ENCODE peak calls at places on chromosome 13, in six cellular contexts. One of them, this sample, is unnamed.

GRCh38 chr13:84661718-84662117 is 779.4 kb upstream of the SLITRK1 start:
- DNase-seq in H1: no peak
- DNase-seq in GM12891: no peak
- DNase-seq in GM12878: no peak
- DNase-seq in HepG2: no peak
- DNase-seq in K562: no peak
- DNase-seq in this sample: no peak

GRCh38 chr13:85266771-85267170 is 532.4 kb downstream of the SLITRK6 start:
- DNase-seq in K562: no peak
- DNase-seq in GM12891: no peak
- DNase-seq in HepG2: no peak
- DNase-seq in GM12878: no peak
- DNase-seq in H1: no peak
- DNase-seq in this sample: no peak

GRCh38 chr13:23934481-23934880 is 37.2 kb upstream of the C1QTNF9B start:
- DNase-seq in K562: no peak
- DNase-seq in HepG2: no peak
- DNase-seq in H1: no peak
- DNase-seq in GM12891: no peak
- DNase-seq in GM12878: no peak
- DNase-seq in this sample: no peak

GRCh38 chr13:114235697-114236096 is 1.0 kb downstream of the CDC16 start:
- DNase-seq in HepG2: peak
- DNase-seq in H1: no peak
- DNase-seq in K562: no peak
- DNase-seq in GM12878: no peak
- DNase-seq in GM12891: no peak
- DNase-seq in this sample: no peak

GRCh38 chr13:98080280-98080679 is 62.6 kb upstream of the FARP1 start:
- DNase-seq in GM12891: no peak
- DNase-seq in HepG2: no peak
- DNase-seq in GM12878: no peak
- DNase-seq in K562: no peak
- DNase-seq in H1: no peak
- DNase-seq in this sample: no peak

GRCh38 chr13:42836930-42837329 is 55.5 kb downstream of the FAM216B start:
- DNase-seq in K562: no peak
- DNase-seq in GM12878: no peak
- DNase-seq in H1: no peak
- DNase-seq in GM12891: no peak
- DNase-seq in HepG2: no peak
- DNase-seq in this sample: no peak

GRCh38 chr13:52804202-52804641 is 44.2 kb downstream of the PCDH8 start:
- DNase-seq in H1: no peak
- DNase-seq in GM12891: no peak
- DNase-seq in HepG2: no peak
- DNase-seq in GM12878: no peak
- DNase-seq in K562: no peak
- DNase-seq in this sample: no peak

GRCh38 chr13:50691682-50692263 is 151.7 kb downstream of the DLEU7 start:
- DNase-seq in GM12891: no peak
- DNase-seq in K562: no peak
- DNase-seq in H1: no peak
- DNase-seq in GM12878: no peak
- DNase-seq in HepG2: no peak
- DNase-seq in this sample: no peak

GRCh38 chr13:110339263-110339662 is 32.2 kb downstream of the COL4A2 start:
- DNase-seq in HepG2: no peak
- DNase-seq in GM12878: no peak
- DNase-seq in H1: no peak
- DNase-seq in GM12891: no peak
- DNase-seq in K562: no peak
- DNase-seq in this sample: no peak

GRCh38 chr13:71867101-71867814 is at the start of gene DACH1:
- DNase-seq in H1: peak
- DNase-seq in HepG2: peak
- DNase-seq in K562: no peak
- DNase-seq in GM12878: no peak
- DNase-seq in GM12891: peak
- DNase-seq in this sample: peak

GRCh38 chr13:27628081-27628480 is 6.4 kb downstream of the POLR1D start:
- DNase-seq in H1: no peak
- DNase-seq in HepG2: no peak
- DNase-seq in GM12878: no peak
- DNase-seq in GM12891: no peak
- DNase-seq in K562: no peak
- DNase-seq in this sample: no peak

GRCh38 chr13:55571237-55571867 is 1569.4 kb upstream of the PRR20A start:
- DNase-seq in HepG2: no peak
- DNase-seq in K562: no peak
- DNase-seq in GM12891: no peak
- DNase-seq in H1: no peak
- DNase-seq in GM12878: no peak
- DNase-seq in this sample: no peak

GRCh38 chr13:39036212-39036611 is 1.7 kb downstream of the PROSER1 start:
- DNase-seq in K562: no peak
- DNase-seq in H1: no peak
- DNase-seq in GM12891: no peak
- DNase-seq in HepG2: peak
- DNase-seq in GM12878: no peak
- DNase-seq in this sample: no peak

GRCh38 chr13:36981156-36981743 is 17.9 kb downstream of the ALG5 start:
- DNase-seq in GM12878: no peak
- DNase-seq in H1: no peak
- DNase-seq in K562: peak
- DNase-seq in GM12891: no peak
- DNase-seq in HepG2: peak
- DNase-seq in this sample: no peak

GRCh38 chr13:32316030-32316344 is 679 bp downstream of the BRCA2 start:
- DNase-seq in GM12891: peak
- DNase-seq in H1: no peak
- DNase-seq in K562: no peak
- DNase-seq in GM12878: peak
- DNase-seq in HepG2: no peak
- DNase-seq in this sample: peak

GRCh38 chr13:92510416-92510815 is 716.2 kb upstream of the GPC6 start:
- DNase-seq in H1: no peak
- DNase-seq in GM12891: no peak
- DNase-seq in K562: no peak
- DNase-seq in HepG2: no peak
- DNase-seq in GM12878: no peak
- DNase-seq in this sample: no peak

GRCh38 chr13:45108716-45109706 is 11.3 kb upstream of the GTF2F2 start:
- DNase-seq in GM12878: peak
- DNase-seq in HepG2: no peak
- DNase-seq in K562: no peak
- DNase-seq in GM12891: no peak
- DNase-seq in H1: peak
- DNase-seq in this sample: no peak

GRCh38 chr13:36998624-36999041 is 507 bp downstream of the ALG5 start:
- DNase-seq in HepG2: no peak
- DNase-seq in K562: peak
- DNase-seq in GM12891: no peak
- DNase-seq in H1: peak
- DNase-seq in GM12878: no peak
- DNase-seq in this sample: peak

GRCh38 chr13:90686438-90686837 is 661.0 kb upstream of the MIR17HG start:
- DNase-seq in GM12878: no peak
- DNase-seq in GM12891: no peak
- DNase-seq in H1: no peak
- DNase-seq in HepG2: no peak
- DNase-seq in K562: no peak
- DNase-seq in this sample: no peak
- TF ChIP-seq TAF1 in GM12878: no peak
- TF ChIP-seq TAF1 in GM12891: no peak
- TF ChIP-seq TAF1 in H1: no peak
- TF ChIP-seq TAF1 in HepG2: no peak
- TF ChIP-seq TAF1 in K562: no peak
- TF ChIP-seq TAF1 in this sample: no peak

GRCh38 chr13:112181336-112182051 is 114.5 kb downstream of the SOX1 start:
- DNase-seq in K562: no peak
- DNase-seq in GM12891: no peak
- DNase-seq in GM12878: no peak
- DNase-seq in HepG2: no peak
- DNase-seq in H1: no peak
- DNase-seq in this sample: no peak
- TF ChIP-seq POLR2AphosphoS5 in K562: no peak
- TF ChIP-seq POLR2AphosphoS5 in GM12891: no peak
- TF ChIP-seq POLR2AphosphoS5 in GM12878: no peak
- TF ChIP-seq POLR2AphosphoS5 in HepG2: no peak
- TF ChIP-seq POLR2AphosphoS5 in H1: no peak
- TF ChIP-seq POLR2AphosphoS5 in this sample: no peak

GRCh38 chr13:47999973-48000372 is 1.1 kb downstream of the SUCLA2 start:
- DNase-seq in GM12878: no peak
- DNase-seq in HepG2: no peak
- DNase-seq in K562: no peak
- DNase-seq in H1: no peak
- DNase-seq in GM12891: no peak
- DNase-seq in this sample: no peak

GRCh38 chr13:47997384-47997783 is 3.7 kb downstream of the SUCLA2 start:
- DNase-seq in HepG2: no peak
- DNase-seq in K562: no peak
- DNase-seq in GM12878: no peak
- DNase-seq in H1: no peak
- DNase-seq in GM12891: no peak
- DNase-seq in this sample: no peak

GRCh38 chr13:48000559-48001126 is 430 bp downstream of the SUCLA2 start:
- DNase-seq in HepG2: no peak
- DNase-seq in GM12891: peak
- DNase-seq in H1: no peak
- DNase-seq in K562: peak
- DNase-seq in GM12878: no peak
- DNase-seq in this sample: no peak

GRCh38 chr13:48004201-48004600 is 3.1 kb upstream of the SUCLA2 start:
- DNase-seq in GM12891: no peak
- DNase-seq in HepG2: no peak
- DNase-seq in H1: no peak
- DNase-seq in K562: no peak
- DNase-seq in GM12878: no peak
- DNase-seq in this sample: no peak

DNA sequence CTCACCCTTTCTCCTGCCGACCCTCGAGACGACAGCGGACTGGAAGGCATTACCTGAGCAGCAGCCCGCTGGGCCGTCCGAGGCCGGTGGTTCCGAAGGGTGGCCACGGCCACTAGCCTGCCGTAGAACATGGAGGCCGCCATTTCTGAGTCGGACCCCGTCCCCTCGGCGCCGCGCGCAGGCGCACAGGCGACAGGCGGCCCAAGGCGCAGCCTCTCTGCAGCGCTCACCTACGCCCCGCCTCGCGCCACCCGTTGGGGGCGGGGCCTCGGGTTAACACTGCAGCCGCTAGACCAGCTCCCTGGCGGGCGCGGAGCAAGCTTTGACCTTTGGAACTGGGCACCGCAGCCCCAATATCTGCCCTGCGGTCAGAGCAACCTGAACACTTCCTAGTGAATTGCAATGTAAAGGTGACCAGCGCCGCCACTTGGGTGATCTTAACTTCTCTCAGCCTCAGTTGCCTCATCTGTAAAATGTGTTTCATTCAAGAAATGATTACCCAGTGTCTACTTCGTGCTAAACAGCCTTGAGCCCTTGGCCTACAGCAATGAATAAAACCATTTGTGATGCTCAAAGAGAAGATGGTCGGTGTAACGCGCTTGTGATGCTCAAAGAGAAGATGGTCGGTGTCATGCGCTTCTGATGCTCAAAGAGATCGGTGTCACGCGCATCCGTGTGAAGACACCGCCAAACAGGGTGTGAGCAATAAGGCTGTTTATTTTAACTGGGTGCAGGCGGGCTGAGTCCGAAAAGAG is at the start of gene SUCLA2:
- DNase-seq in HepG2: peak
- DNase-seq in GM12891: peak
- DNase-seq in K562: peak
- DNase-seq in H1: peak
- DNase-seq in GM12878: peak
- DNase-seq in this sample: peak
- TF ChIP-seq POLR2A in HepG2: peak
- TF ChIP-seq POLR2A in GM12891: peak
- TF ChIP-seq POLR2A in K562: peak
- TF ChIP-seq POLR2A in H1: peak
- TF ChIP-seq POLR2A in GM12878: peak
- TF ChIP-seq POLR2A in this sample: peak

GRCh38 chr13:108780706-108781105 is 151.3 kb downstream of the MYO16 start:
- DNase-seq in K562: no peak
- DNase-seq in GM12878: no peak
- DNase-seq in H1: no peak
- DNase-seq in HepG2: no peak
- DNase-seq in GM12891: no peak
- DNase-seq in this sample: no peak

GRCh38 chr13:108779308-108779707 is 149.9 kb downstream of the MYO16 start:
- DNase-seq in H1: no peak
- DNase-seq in GM12891: no peak
- DNase-seq in K562: peak
- DNase-seq in HepG2: no peak
- DNase-seq in GM12878: no peak
- DNase-seq in this sample: no peak

GRCh38 chr13:108776650-108777049 is 147.2 kb downstream of the MYO16 start:
- DNase-seq in HepG2: no peak
- DNase-seq in H1: no peak
- DNase-seq in GM12878: no peak
- DNase-seq in K562: no peak
- DNase-seq in GM12891: no peak
- DNase-seq in this sample: no peak

DNA sequence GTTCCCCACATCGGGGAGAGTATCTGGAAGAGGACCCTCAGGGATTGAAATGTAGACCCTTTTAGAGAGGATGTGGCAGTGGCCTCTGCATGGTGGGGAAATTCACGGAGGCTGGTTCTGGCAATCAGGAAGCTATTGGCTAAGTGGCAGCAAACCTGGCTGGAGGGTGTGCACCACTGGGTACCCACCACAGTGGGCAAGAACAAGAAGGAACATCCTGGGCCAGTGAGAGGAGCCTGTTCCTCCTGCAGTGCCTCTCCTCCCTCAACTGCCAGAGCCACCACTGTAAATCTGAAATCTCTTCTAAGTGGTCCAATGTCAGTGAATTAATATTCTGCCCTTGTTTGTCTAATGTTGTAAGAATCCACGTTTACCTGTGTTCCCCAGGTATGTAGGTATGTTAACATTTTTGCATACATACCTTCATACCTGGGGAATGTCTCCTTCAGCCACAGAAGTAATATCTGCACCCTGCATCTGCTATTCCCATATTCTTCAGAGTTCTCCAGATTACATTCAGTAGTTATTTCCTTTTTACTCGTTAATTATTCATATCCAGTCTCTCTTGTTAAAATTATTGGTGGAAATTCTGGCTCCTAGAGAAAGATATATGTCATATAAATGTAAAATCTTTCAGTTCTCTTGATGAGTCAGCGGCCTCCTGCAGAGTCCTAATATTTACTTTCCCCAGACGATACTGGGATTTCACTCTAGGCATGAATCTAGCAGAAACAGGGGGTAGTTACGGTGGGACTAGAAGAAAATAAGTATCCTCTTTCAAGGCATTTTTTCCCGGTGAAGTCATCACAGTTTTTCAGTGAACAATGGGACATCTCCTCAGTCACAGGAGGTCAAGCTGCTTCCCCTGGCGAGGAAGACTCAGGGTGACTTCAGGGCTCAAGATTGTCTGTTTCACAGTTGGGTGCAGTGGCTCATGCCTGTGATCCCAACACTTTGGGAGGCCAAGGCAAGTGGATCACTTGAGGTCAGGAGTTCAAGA is 148.3 kb downstream of the MYO16 start:
- DNase-seq in HepG2: peak
- DNase-seq in H1: no peak
- DNase-seq in GM12891: no peak
- DNase-seq in GM12878: no peak
- DNase-seq in K562: no peak
- DNase-seq in this sample: no peak
- TF ChIP-seq TAF1 in HepG2: no peak
- TF ChIP-seq TAF1 in H1: no peak
- TF ChIP-seq TAF1 in GM12891: no peak
- TF ChIP-seq TAF1 in GM12878: no peak
- TF ChIP-seq TAF1 in K562: no peak
- TF ChIP-seq TAF1 in this sample: no peak

This sample was measured in GM12892.